ENCODE peak calls at places on chromosomes 4 and X, in four cellular contexts. X, V, P and U are unnamed samples.
A peak's percentile ranks its signal among the peaks of the same experiment; 100 is the strongest.

GRCh38 chr4:54440394-54441223 is 211.5 kb downstream of the PDGFRA start:
- DNase-seq in X (peak; percentile 48), P (peak; percentile 60), V (no peak), U (peak; percentile 18)

GRCh38 chr4:102263024-102263787 is 82.1 kb downstream of the SLC39A8 start:
- DNase-seq in P (peak; percentile 41), X (peak; percentile 61), V (no peak), U (peak; percentile 70)

GRCh38 chrX:96453139-96453538 is 231.5 kb upstream of the DIAPH2 start:
- DNase-seq in V (no peak), X (no peak), P (no peak), U (no peak)

GRCh38 chr4:149161247-149161646 is 654.4 kb downstream of the IQCM start:
- DNase-seq in V (no peak), X (peak; percentile 56), P (peak; percentile 11), U (no peak)

GRCh38 chr4:72312032-72312650 is 256.9 kb downstream of the ADAMTS3 start:
- DNase-seq in P (peak; percentile 95), V (peak; percentile 76), X (peak; percentile 97), U (peak; percentile 98)

GRCh38 chr4:105624530-105624929 is 72.1 kb downstream of the ARHGEF38 start:
- DNase-seq in X (peak; percentile 81), V (no peak), P (peak; percentile 78), U (peak; percentile 58)

GRCh38 chr4:154433543-154433942 is 58.1 kb downstream of the DCHS2 start:
- DNase-seq in V (no peak), P (peak; percentile 3), X (no peak), U (no peak)

GRCh38 chr4:7382634-7383014 is 52.1 kb downstream of the PSAPL1 start:
- DNase-seq in V (no peak), P (no peak), X (no peak), U (no peak)

GRCh38 chr4:134024251-134024650 is 177.3 kb downstream of the PABPC4L start:
- DNase-seq in V (no peak), X (no peak), P (peak; percentile 12), U (no peak)

GRCh38 chr4:107392951-107393350 is 327.1 kb downstream of the PAPSS1 start:
- DNase-seq in V (no peak), X (peak; percentile 2), P (no peak), U (no peak)

GRCh38 chr4:172096771-172097170 is 283.6 kb downstream of the GALNTL6 start:
- DNase-seq in X (peak; percentile 11), V (no peak), P (peak; percentile 3), U (no peak)

GRCh38 chrX:43971966-43972961 is 926 bp downstream of the NDP start:
- DNase-seq in P (no peak), X (peak; percentile 26), V (no peak), U (no peak)

GRCh38 chrX:135481696-135482179 is 38.7 kb upstream of the INTS6L start:
- DNase-seq in X (no peak), P (no peak), V (no peak), U (no peak)

GRCh38 chrX:64093761-64094160 is 111.7 kb downstream of the AMER1 start:
- DNase-seq in V (no peak), X (no peak), P (peak; percentile 1), U (no peak)

GRCh38 chr4:119039779-119040178 is 95.9 kb upstream of the MYOZ2 start:
- DNase-seq in P (no peak), V (no peak), X (no peak), U (no peak)

GRCh38 chr4:81069706-81070331 is 39.3 kb downstream of the BMP3 start:
- DNase-seq in V (peak; percentile 57), P (peak; percentile 93), X (peak; percentile 90), U (peak; percentile 73)

GRCh38 chrX:130688360-130688759 is 214.6 kb downstream of the ENOX2 start:
- DNase-seq in P (no peak), V (no peak), X (no peak), U (no peak)
- H3K4me3 ChIP-seq in P (no peak overlapping the region), V (no peak overlapping the region), X (no peak overlapping the region), U (no peak overlapping the region)

GRCh38 chr4:120053916-120054315 is 12.7 kb downstream of the MAD2L1 start:
- DNase-seq in V (no peak), X (no peak), P (no peak), U (no peak)

GRCh38 chr4:120055167-120055566 is 11.5 kb downstream of the MAD2L1 start:
- DNase-seq in V (no peak), P (no peak), X (no peak), U (no peak)

GRCh38 chr4:120055795-120056194 is 10.9 kb downstream of the MAD2L1 start:
- DNase-seq in V (no peak), P (no peak), X (no peak), U (no peak)

GRCh38 chr4:120057416-120057815 is 9.2 kb downstream of the MAD2L1 start:
- DNase-seq in V (no peak), P (no peak), X (no peak), U (no peak)

DNA sequence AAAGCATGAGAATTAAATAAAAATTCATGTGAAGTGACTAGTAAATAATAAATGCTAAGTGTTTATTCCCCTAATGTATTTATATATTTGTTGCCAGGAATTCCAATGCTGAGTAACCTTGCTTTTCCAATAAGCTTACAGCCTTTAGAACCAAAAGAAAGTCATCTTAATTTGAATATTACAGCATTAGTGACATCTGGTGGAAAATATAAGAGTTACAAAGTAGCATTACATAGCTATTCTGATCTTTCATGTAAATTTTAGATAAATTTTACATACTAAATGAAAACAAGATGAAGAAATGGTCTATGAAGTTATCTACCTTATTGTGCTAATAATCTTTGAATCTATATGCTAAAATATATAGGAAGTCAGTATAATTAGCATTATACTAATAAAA is 10.4 kb downstream of the MAD2L1 start:
- DNase-seq in X (peak; percentile 64), V (no peak), P (peak; percentile 48), U (no peak)
- TF ChIP-seq CTCF in X (peak; percentile 24), V (no peak), P (no peak), U (peak; percentile 3)

GRCh38 chr4:4860381-4860802 is 927 bp downstream of the MSX1 start:
- DNase-seq in P (peak; percentile 26), V (no peak), X (peak; percentile 37), U (no peak)
- H3K4me3 ChIP-seq in P (peak overlapping the region; percentile 85), V (peak overlapping the region; percentile 83), X (peak overlapping the region; percentile 80), U (peak overlapping the region; percentile 33)

GRCh38 chrX:45208121-45208856 is 7.6 kb upstream of the DIPK2B start:
- DNase-seq in V (no peak), X (no peak), P (no peak), U (no peak)
- TF ChIP-seq CTCF in V (no peak), X (no peak), P (no peak), U (no peak)

DNA sequence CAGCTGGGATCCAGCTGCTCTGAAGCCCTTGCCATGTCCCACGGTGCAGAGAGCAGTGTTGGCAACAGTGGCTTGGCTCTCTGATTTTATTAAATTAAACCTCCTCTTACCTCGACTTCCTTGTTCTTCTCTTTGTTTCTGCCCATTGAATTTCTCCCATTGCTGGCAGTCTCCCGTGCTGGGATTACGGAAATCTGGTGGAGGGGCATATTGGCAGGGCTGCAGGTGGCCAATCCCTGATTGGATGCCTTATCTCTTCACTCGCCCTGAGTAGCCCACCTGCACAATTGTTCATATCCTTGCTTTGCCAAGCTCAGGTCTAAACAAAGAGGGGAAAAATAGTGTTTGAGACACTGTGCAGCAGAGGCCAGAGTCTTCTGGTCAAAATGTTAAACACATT is 493.9 kb downstream of the TMA16 start:
- DNase-seq in P (no peak), V (no peak), X (no peak), U (no peak)
- H3K4me3 ChIP-seq in P (no peak overlapping the region), V (no peak overlapping the region), X (no peak overlapping the region), U (no peak overlapping the region)

DNA sequence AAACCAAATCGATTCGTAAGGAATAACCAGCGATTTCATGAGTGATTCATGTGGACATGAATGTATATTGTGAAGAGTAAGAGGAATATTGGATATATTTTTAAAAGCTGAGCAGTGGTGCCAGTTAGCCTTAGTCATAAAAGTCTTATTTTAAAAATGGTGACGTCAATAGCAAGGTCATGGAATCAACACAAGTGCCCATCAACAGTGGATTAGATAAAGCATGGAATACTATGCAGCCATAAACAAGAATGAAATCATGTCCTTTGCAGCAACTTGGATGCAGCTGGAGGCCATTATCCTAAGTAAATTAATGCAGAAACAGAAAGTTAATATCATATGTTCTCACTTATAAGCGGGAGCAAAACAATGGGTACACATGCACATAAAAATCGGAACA is 89.0 kb upstream of the STOX2 start:
- DNase-seq in X (no peak), V (no peak), P (no peak), U (no peak)
- TF ChIP-seq CTCF in X (no peak), V (no peak), P (no peak), U (no peak)

DNA sequence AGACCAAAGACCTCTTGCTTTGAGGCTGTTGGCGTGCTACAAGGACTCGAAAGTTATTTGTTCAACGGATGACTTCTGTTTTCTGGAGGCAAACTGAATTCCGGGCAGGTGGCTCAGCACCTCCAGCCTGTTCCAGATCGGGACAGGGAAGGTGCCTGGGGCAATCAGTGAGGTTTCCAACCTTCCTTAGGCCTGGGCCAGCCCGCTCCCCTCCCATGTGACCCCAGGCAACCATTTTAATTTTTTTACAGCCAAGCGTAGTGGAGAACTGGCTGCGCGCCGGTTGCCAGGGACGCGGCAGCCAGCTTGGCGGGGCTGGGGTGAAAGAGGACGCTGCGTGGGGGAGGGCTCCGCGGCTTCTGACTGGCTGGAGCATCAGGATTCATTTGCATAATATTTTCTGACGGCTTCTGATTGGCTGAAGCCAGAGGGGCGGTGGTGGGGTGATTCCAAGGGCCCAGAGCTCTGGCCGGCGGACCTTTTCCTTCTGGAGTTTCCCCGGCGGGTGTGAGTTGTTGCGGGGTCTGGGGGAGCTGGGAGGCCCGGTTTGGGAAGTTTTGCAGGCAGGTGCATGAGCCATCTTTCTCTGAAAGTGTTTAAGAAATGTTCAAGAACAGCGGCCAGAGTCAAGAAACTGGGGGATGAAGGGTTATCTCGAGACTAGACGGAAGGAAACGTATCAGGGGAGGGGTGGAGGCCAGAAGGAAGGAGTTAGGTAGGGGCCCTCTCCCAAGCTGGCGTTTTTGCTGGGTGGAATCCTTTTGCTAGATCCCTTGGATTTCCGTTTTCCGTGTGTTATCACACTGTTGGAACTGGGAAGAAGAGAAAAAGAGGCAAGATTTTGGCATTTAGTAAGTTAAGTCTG is at the start of gene MID1IP1:
- DNase-seq in V (peak; percentile 93), P (peak; percentile 95), X (peak; percentile 93), U (peak; percentile 90)
- H3K4me3 ChIP-seq in V (peak within 1 kb of the TSS; percentile 39), P (peak within 1 kb of the TSS; percentile 74), X (peak within 1 kb of the TSS; percentile 59), U (peak within 1 kb of the TSS; percentile 58)